ENCODE peak calls at places on chromosomes 5 and 9, in six cellular contexts. F is CD8-positive, alpha-beta memory T cell; C is GF-D8; M is H54; S is AG08396; I is iris pigment epithelial cell. V is an unnamed sample.

GRCh38 chr5:121525731-121526130 is 326.0 kb upstream of the FTMT start:
- DNase-seq in F (no peak), C (no peak), M (no peak), S (no peak), I (peak; percentile 23), V (no peak)

GRCh38 chr5:167970002-167970401 is 321.4 kb upstream of the WWC1 start:
- DNase-seq in F (no peak), C (no peak), M (no peak), S (no peak), I (peak; percentile 14), V (no peak)

GRCh38 chr9:137550958-137551655 is 572 bp upstream of the MRPL41 start:
- DNase-seq in F (no peak), C (peak; percentile 46), M (peak; percentile 97), S (peak; percentile 92), I (no peak), V (no peak)

GRCh38 chr9:93287189-93287552 is 103.2 kb downstream of the WNK2 start:
- DNase-seq in F (no peak), C (no peak), M (no peak), S (no peak), I (no peak), V (no peak)

GRCh38 chr5:44862808-44863207 is 54.1 kb downstream of the MRPS30 start:
- DNase-seq in F (no peak), C (no peak), M (no peak), S (peak; percentile 7), I (peak; percentile 30), V (no peak)

GRCh38 chr5:67971223-67971830 is 244.2 kb upstream of the PIK3R1 start:
- DNase-seq in F (no peak), C (no peak), M (no peak), S (peak; percentile 31), I (peak; percentile 75), V (no peak)

GRCh38 chr5:66442951-66443445 is 153.2 kb upstream of the MAST4 start:
- DNase-seq in F (no peak), C (no peak), M (no peak), S (no peak), I (no peak), V (no peak)

GRCh38 chr5:71948206-71948605 is 159.1 kb upstream of the MAP1B start:
- DNase-seq in F (no peak), C (no peak), M (no peak), S (no peak), I (peak; percentile 7), V (no peak)

GRCh38 chr5:78610633-78611032 is 37.9 kb downstream of the LHFPL2 start:
- DNase-seq in F (no peak), C (no peak), M (no peak), S (no peak), I (no peak), V (no peak)

GRCh38 chr9:113516840-113517577 is 53.5 kb downstream of the RGS3 start:
- DNase-seq in F (peak; percentile 78), C (no peak), M (no peak), S (no peak), I (peak; percentile 25), V (no peak)

GRCh38 chr5:16913840-16914435 is 22.1 kb downstream of the MYO10 start:
- DNase-seq in F (no peak), C (no peak), M (no peak), S (no peak), I (no peak), V (no peak)

GRCh38 chr5:167916706-167917105 is 374.7 kb upstream of the WWC1 start:
- DNase-seq in F (no peak), C (no peak), M (no peak), S (no peak), I (peak; percentile 38), V (no peak)